ENCODE peak calls at places on chromosome 21, in ten cellular contexts. P is cardiac muscle cell, N is transverse colon, U is testis, W is tibial nerve, V is Peyer's patch, K is tibial artery, Y is astrocyte, C is psoas muscle, T is colonic mucosa. X is an unnamed sample.

GRCh38 chr21:33229776-33230517 is at the start of gene IFNAR2:
- DNase-seq in P (peak), N (peak), U (peak), W (peak), V (peak), K (peak), Y (no peak), C (peak), T (peak), X (peak)

GRCh38 chr21:39169906-39170305 is 13.3 kb downstream of the PSMG1 start:
- DNase-seq in P (no peak), N (no peak), U (no peak), W (no peak), V (no peak), K (no peak), Y (no peak), C (no peak), T (no peak), X (no peak)

GRCh38 chr21:15134711-15135110 is 69.9 kb upstream of the NRIP1 start:
- DNase-seq in P (no peak), N (peak), U (no peak), W (no peak), V (no peak), K (no peak), Y (no peak), C (no peak), T (peak), X (no peak)

GRCh38 chr21:16514316-16514715 is 784.5 kb downstream of the USP25 start:
- DNase-seq in P (no peak), N (no peak), U (no peak), W (no peak), V (no peak), K (no peak), Y (peak), C (no peak), T (no peak), X (no peak)

GRCh38 chr21:33587792-33588484 is 546 bp downstream of the DONSON start:
- DNase-seq in P (peak), N (peak), U (peak), W (peak), V (peak), K (no peak), Y (peak), C (peak), T (peak), X (peak)

GRCh38 chr21:35021546-35021945 is 27.6 kb downstream of the RUNX1 start:
- DNase-seq in P (no peak), N (no peak), U (no peak), W (no peak), V (no peak), K (no peak), Y (no peak), C (no peak), T (no peak), X (no peak)

GRCh38 chr21:30444204-30444603 is 4.1 kb downstream of the KRTAP15-1 start:
- DNase-seq in P (no peak), N (no peak), U (no peak), W (no peak), V (no peak), K (no peak), Y (no peak), C (no peak), T (no peak), X (no peak)

GRCh38 chr21:21101911-21102310 is 103.7 kb downstream of the NCAM2 start:
- DNase-seq in P (peak), N (no peak), U (peak), W (no peak), V (no peak), K (no peak), Y (peak), C (no peak), T (no peak), X (no peak)

GRCh38 chr21:23809573-23809972 is 1797.7 kb downstream of the MRPL39 start:
- DNase-seq in P (no peak), N (no peak), U (no peak), W (no peak), V (no peak), K (no peak), Y (no peak), C (no peak), T (no peak), X (no peak)

GRCh38 chr21:45013271-45013841 is 61.0 kb upstream of the ADARB1 start:
- DNase-seq in P (no peak), N (no peak), U (no peak), W (no peak), V (no peak), K (peak), Y (no peak), C (peak), T (no peak), X (no peak)
- TF ChIP-seq CTCF in P (no peak), N (no peak), U (no peak), W (no peak), V (no peak), K (no peak), Y (no peak), C (no peak), T (no peak), X (no peak)

GRCh38 chr21:45982758-45983731 is 1.5 kb downstream of the COL6A1 start:
- DNase-seq in P (no peak), N (peak), U (no peak), W (no peak), V (no peak), K (peak), Y (no peak), C (peak), T (no peak), X (no peak)

GRCh38 chr21:45982256-45982757 is 737 bp downstream of the COL6A1 start:
- DNase-seq in P (peak), N (peak), U (no peak), W (no peak), V (no peak), K (peak), Y (no peak), C (peak), T (no peak), X (no peak)

GRCh38 chr21:45984584-45985095 is 3.1 kb downstream of the COL6A1 start:
- DNase-seq in P (no peak), N (no peak), U (no peak), W (no peak), V (no peak), K (no peak), Y (no peak), C (no peak), T (no peak), X (no peak)

GRCh38 chr21:45985471-45986315 is 4.1 kb downstream of the COL6A1 start:
- DNase-seq in P (no peak), N (peak), U (no peak), W (no peak), V (no peak), K (peak), Y (no peak), C (no peak), T (no peak), X (no peak)

DNA sequence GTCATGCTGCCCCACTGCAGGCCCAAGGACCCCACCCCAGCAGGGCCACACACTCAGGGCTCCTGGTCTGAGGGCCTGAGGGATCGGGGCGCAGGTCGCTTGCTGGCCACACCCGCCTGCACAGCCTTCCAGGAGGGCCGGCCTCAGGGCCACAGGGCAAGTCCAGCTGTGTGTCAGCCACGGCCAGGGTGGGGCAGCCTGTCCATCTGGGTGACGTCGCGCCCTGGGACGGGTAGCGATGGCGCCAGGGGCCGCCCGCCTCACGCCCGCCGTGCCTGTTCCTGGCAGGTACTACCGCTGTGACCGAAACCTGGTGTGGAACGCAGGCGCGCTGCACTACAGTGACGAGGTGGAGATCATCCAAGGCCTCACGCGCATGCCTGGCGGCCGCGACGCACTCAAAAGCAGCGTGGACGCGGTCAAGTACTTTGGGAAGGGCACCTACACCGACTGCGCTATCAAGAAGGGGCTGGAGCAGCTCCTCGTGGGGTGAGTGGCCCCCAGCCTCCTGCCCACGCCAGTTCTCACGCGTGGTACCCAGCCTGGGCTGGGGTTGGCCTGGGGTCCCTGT is 2.5 kb downstream of the COL6A1 start:
- DNase-seq in P (no peak), N (peak), U (no peak), W (no peak), V (no peak), K (peak), Y (no peak), C (peak), T (no peak), X (no peak)
- H3K4me3 ChIP-seq in P (no peak), N (peak), U (no peak), W (peak), V (peak), K (peak), Y (peak), C (peak), T (peak), X (no peak)

GRCh38 chr21:31571879-31572278 is 87.6 kb upstream of the SOD1 start:
- DNase-seq in P (no peak), N (no peak), U (no peak), W (no peak), V (no peak), K (no peak), Y (no peak), C (no peak), T (no peak), X (no peak)
- H3K27ac ChIP-seq in P (no peak), N (no peak), U (no peak), W (no peak), V (no peak), K (no peak), Y (no peak), C (no peak), T (no peak), X (no peak)

GRCh38 chr21:42567861-42568260 is 54.2 kb downstream of the SLC37A1 start:
- DNase-seq in P (no peak), N (peak), U (peak), W (no peak), V (peak), K (peak), Y (no peak), C (no peak), T (no peak), X (no peak)

GRCh38 chr21:42567181-42567560 is 53.5 kb downstream of the SLC37A1 start:
- DNase-seq in P (no peak), N (peak), U (peak), W (no peak), V (peak), K (no peak), Y (no peak), C (no peak), T (no peak), X (no peak)

GRCh38 chr21:42568834-42569731 is 55.4 kb downstream of the SLC37A1 start:
- DNase-seq in P (no peak), N (peak), U (peak), W (no peak), V (peak), K (peak), Y (no peak), C (no peak), T (no peak), X (no peak)

GRCh38 chr21:42569732-42570301 is 56.2 kb downstream of the SLC37A1 start:
- DNase-seq in P (no peak), N (peak), U (peak), W (no peak), V (no peak), K (peak), Y (no peak), C (no peak), T (no peak), X (no peak)

DNA sequence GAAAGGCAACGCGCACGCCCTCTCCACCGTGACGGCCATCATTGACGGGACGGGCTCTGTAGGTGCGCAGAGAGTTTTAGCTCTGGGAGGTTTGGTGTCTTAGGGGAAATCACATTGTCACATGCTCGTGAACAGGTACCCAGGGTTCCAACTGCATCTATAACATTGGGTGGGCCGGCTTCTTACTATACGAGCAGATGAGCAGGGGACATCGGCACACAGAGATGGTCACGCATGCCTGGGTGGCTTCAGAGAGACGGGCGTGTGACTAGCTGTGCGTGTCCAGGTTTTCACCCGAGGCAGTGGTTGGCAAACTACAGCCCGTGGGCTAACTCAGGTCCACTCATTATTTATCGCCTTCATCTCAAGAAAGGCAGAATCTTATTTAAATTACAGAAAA is 54.7 kb downstream of the SLC37A1 start:
- DNase-seq in P (no peak), N (peak), U (peak), W (no peak), V (peak), K (peak), Y (no peak), C (no peak), T (no peak), X (no peak)
- TF ChIP-seq CTCF in P (no peak), N (no peak), U (no peak), W (no peak), V (no peak), K (no peak), Y (no peak), C (no peak), T (no peak), X (no peak)

GRCh38 chr21:46100020-46100419 is 2.1 kb downstream of the COL6A2 start:
- DNase-seq in P (no peak), N (no peak), U (no peak), W (peak), V (no peak), K (peak), Y (no peak), C (no peak), T (no peak), X (no peak)
- H3K4me3 ChIP-seq in P (no peak), N (no peak), U (no peak), W (peak), V (no peak), K (peak), Y (peak), C (peak), T (peak), X (no peak)

GRCh38 chr21:28521932-28522826 is 470.5 kb downstream of the LTN1 start:
- DNase-seq in P (peak), N (no peak), U (peak), W (no peak), V (no peak), K (no peak), Y (no peak), C (no peak), T (no peak), X (peak)
- H3K27ac ChIP-seq in P (no peak), N (no peak), U (no peak), W (no peak), V (no peak), K (no peak), Y (no peak), C (no peak), T (no peak), X (no peak)

GRCh38 chr21:36908260-36908908 is 58.1 kb downstream of the HLCS start:
- DNase-seq in P (peak), N (no peak), U (no peak), W (no peak), V (no peak), K (no peak), Y (peak), C (no peak), T (no peak), X (no peak)
- TF ChIP-seq CTCF in P (peak), N (no peak), U (no peak), W (no peak), V (no peak), K (no peak), Y (no peak), C (no peak), T (no peak), X (no peak)